ENCODE peak calls at places on chromosomes 4 and X, in four cellular contexts. L is RWPE1; V is amygdala; P is stimulated activated CD4-positive, alpha-beta T cell treated with anti-CD3 and anti-CD28 coated beads, Interleukin-1b, Interleukin-23, amount 100 ng/mL, for 24 hours. D is an unnamed sample.

GRCh38 chr4:85495621-85496020 is 20.7 kb downstream of the ARHGAP24 start:
- DNase-seq in L (no peak), V (no peak), P (no peak), D (no peak)

GRCh38 chr4:139522457-139522856 is 33.6 kb downstream of the SETD7 start:
- DNase-seq in L (no peak), V (no peak), P (no peak), D (no peak)

GRCh38 chr4:57048590-57049304 is 61.4 kb downstream of the IGFBP7 start:
- DNase-seq in L (peak), V (no peak), P (no peak), D (no peak)

GRCh38 chrX:136861877-136862276 is 18.6 kb downstream of the RBMX start:
- DNase-seq in L (no peak), V (no peak), P (no peak), D (no peak)

GRCh38 chrX:78712381-78712780 is 35.1 kb upstream of the LPAR4 start:
- DNase-seq in L (no peak), V (no peak), P (no peak), D (no peak)

GRCh38 chr4:140654516-140654855 is 85.7 kb upstream of the UCP1 start:
- DNase-seq in L (no peak), V (no peak), P (no peak), D (no peak)

GRCh38 chr4:156790866-156791265 is 180.7 kb downstream of the PDGFC start:
- DNase-seq in L (no peak), V (no peak), P (no peak), D (no peak)

GRCh38 chr4:3483471-3483921 is 20.4 kb downstream of the DOK7 start:
- DNase-seq in L (no peak), V (no peak), P (no peak), D (no peak)

GRCh38 chr4:76458829-76459228 is 23.8 kb downstream of the SHROOM3 start:
- DNase-seq in L (no peak), V (no peak), P (no peak), D (no peak)

GRCh38 chrX:40176256-40176978 is 78.7 kb upstream of the BCOR start:
- DNase-seq in L (no peak), V (peak), P (peak), D (no peak)

GRCh38 chr4:55312491-55313101 is 33.4 kb upstream of the SRD5A3 start:
- DNase-seq in L (no peak), V (no peak), P (no peak), D (no peak)

GRCh38 chr4:106315476-106315967 is 487 bp downstream of the TBCK start:
- DNase-seq in L (peak), V (peak), P (peak), D (no peak)

GRCh38 chr4:134089885-134090284 is 111.7 kb downstream of the PABPC4L start:
- DNase-seq in L (peak), V (no peak), P (no peak), D (no peak)

GRCh38 chr4:60923075-60923474 is 277.1 kb upstream of the ADGRL3 start:
- DNase-seq in L (no peak), V (no peak), P (no peak), D (no peak)

GRCh38 chr4:5751073-5751917 is 40.3 kb downstream of the EVC start:
- DNase-seq in L (no peak), V (no peak), P (no peak), D (no peak)

GRCh38 chrX:39619182-39620009 is 478.4 kb downstream of the BCOR start:
- DNase-seq in L (peak), V (no peak), P (no peak), D (no peak)

GRCh38 chr4:12957108-12957507 is 527.0 kb downstream of the RAB28 start:
- DNase-seq in L (no peak), V (no peak), P (no peak), D (no peak)